ENCODE peak calls at places on chromosomes 5 and 9, in six cellular contexts. A, N, D, L, W and O are unnamed samples.
A peak's percentile ranks its signal among the peaks of the same experiment; 100 is the strongest.

GRCh38 chr9:127706836-127707241 is at the start of gene CFAP157:
- DNase-seq in D (no peak), W (no peak), N (no peak), L (no peak), A (peak; percentile 72), O (no peak)

GRCh38 chr5:38515648-38516047 is 40.8 kb downstream of the LIFR start:
- DNase-seq in D (no peak), L (no peak), W (no peak), A (no peak), N (peak; percentile 47), O (peak; percentile 40)

GRCh38 chr5:113217619-113218184 is 217.1 kb downstream of the TSSK1B start:
- DNase-seq in N (no peak), A (no peak), L (no peak), D (no peak), W (no peak), O (peak; percentile 55)

GRCh38 chr5:151787817-151788216 is 16.1 kb downstream of the G3BP1 start:
- DNase-seq in D (no peak), L (no peak), A (no peak), N (no peak), W (no peak), O (no peak)

GRCh38 chr5:113682497-113683136 is 169.1 kb downstream of the YTHDC2 start:
- DNase-seq in D (peak; percentile 12), N (peak; percentile 8), A (peak; percentile 34), L (no peak), W (no peak), O (peak; percentile 29)

GRCh38 chr9:107712390-107712789 is 222.8 kb upstream of the KLF4 start:
- DNase-seq in W (no peak), D (no peak), N (peak; percentile 76), L (peak; percentile 29), A (no peak), O (peak; percentile 52)

GRCh38 chr9:21674894-21675293 is 127.5 kb upstream of the MTAP start:
- DNase-seq in A (no peak), N (peak; percentile 61), D (no peak), L (no peak), W (no peak), O (no peak)

GRCh38 chr5:170986598-170986997 is 124.8 kb downstream of the RANBP17 start:
- DNase-seq in W (no peak), D (no peak), A (no peak), L (no peak), N (peak; percentile 42), O (peak; percentile 33)

GRCh38 chr9:111297061-111297824 is 32.8 kb downstream of the OR2K2 start:
- DNase-seq in N (peak; percentile 20), A (no peak), W (no peak), D (no peak), L (no peak), O (peak; percentile 18)

GRCh38 chr9:37429441-37430285 is 7.2 kb downstream of the GRHPR start:
- DNase-seq in D (no peak), A (no peak), W (no peak), L (no peak), N (no peak), O (no peak)

GRCh38 chr9:104286792-104287191 is 192.7 kb downstream of the SMC2 start:
- DNase-seq in D (no peak), W (no peak), N (no peak), L (no peak), A (no peak), O (no peak)

GRCh38 chr9:136849960-136850865 is 1.0 kb downstream of the PHPT1 start:
- DNase-seq in W (no peak), L (no peak), D (peak; percentile 46), A (no peak), N (no peak), O (no peak)

GRCh38 chr9:37033753-37034319 is at the start of gene PAX5:
- DNase-seq in A (no peak), L (no peak), W (no peak), D (no peak), N (no peak), O (no peak)

GRCh38 chr5:39399135-39400036 is 25.4 kb downstream of the DAB2 start:
- DNase-seq in A (no peak), N (peak; percentile 98), L (peak; percentile 70), D (no peak), W (no peak), O (peak; percentile 98)

GRCh38 chr9:3150030-3150429 is 306.1 kb upstream of the PUM3 start:
- DNase-seq in W (no peak), D (no peak), N (no peak), L (no peak), A (no peak), O (no peak)

GRCh38 chr5:68067353-68067752 is 148.2 kb upstream of the PIK3R1 start:
- DNase-seq in W (no peak), D (no peak), A (no peak), N (no peak), L (no peak), O (no peak)

GRCh38 chr5:132210944-132211343 is 16.7 kb downstream of the P4HA2 start:
- DNase-seq in L (no peak), A (no peak), N (no peak), D (no peak), W (no peak), O (no peak)

GRCh38 chr9:86721843-86722705 is 225.2 kb downstream of the GAS1 start:
- DNase-seq in L (peak; percentile 35), A (no peak), W (no peak), D (no peak), N (peak; percentile 93), O (peak; percentile 27)

GRCh38 chr5:52520171-52520570 is 267.5 kb upstream of the ITGA1 start:
- DNase-seq in N (no peak), D (no peak), W (no peak), L (no peak), A (no peak), O (no peak)
- H2AFZ ChIP-seq in N (no peak overlapping the region), D (no peak overlapping the region), W (no peak overlapping the region), L (no peak overlapping the region), A (no peak overlapping the region), O (no peak overlapping the region)

GRCh38 chr5:154403776-154404387 is 41.9 kb upstream of the SAP30L start:
- DNase-seq in A (no peak), W (no peak), L (no peak), D (no peak), N (no peak), O (peak; percentile 15)

GRCh38 chr5:154406231-154406630 is 39.6 kb upstream of the SAP30L start:
- DNase-seq in W (no peak), D (no peak), L (no peak), N (no peak), A (no peak), O (no peak)

GRCh38 chr5:154403234-154403633 is 42.6 kb upstream of the SAP30L start:
- DNase-seq in W (no peak), D (no peak), L (no peak), N (peak; percentile 32), A (no peak), O (no peak)

GRCh38 chr5:154406826-154407225 is 39.0 kb upstream of the SAP30L start:
- DNase-seq in N (peak; percentile 57), A (no peak), D (no peak), L (no peak), W (no peak), O (peak; percentile 21)

GRCh38 chr5:154405078-154405792 is 40.6 kb upstream of the SAP30L start:
- DNase-seq in A (peak; percentile 87), L (peak; percentile 67), N (peak; percentile 68), D (peak; percentile 69), W (peak; percentile 60), O (peak; percentile 77)
- H3K4ac ChIP-seq in A (no peak overlapping the region), L (no peak overlapping the region), N (peak overlapping the region; percentile 90), D (no peak overlapping the region), W (no peak overlapping the region), O (peak overlapping the region; percentile 63)

GRCh38 chr9:98986866-98987653 is 43.4 kb downstream of the COL15A1 start:
- DNase-seq in D (no peak), N (no peak), W (no peak), A (peak; percentile 10), L (no peak), O (no peak)
- H2AFZ ChIP-seq in D (no peak overlapping the region), N (no peak overlapping the region), W (no peak overlapping the region), A (no peak overlapping the region), L (peak overlapping the region; percentile 58), O (no peak overlapping the region)

GRCh38 chr9:92807031-92807756 is 42.6 kb upstream of the BICD2 start:
- DNase-seq in D (no peak), N (no peak), A (peak; percentile 41), L (no peak), W (no peak), O (no peak)
- H3K4ac ChIP-seq in D (no peak overlapping the region), N (no peak overlapping the region), A (no peak overlapping the region), L (no peak overlapping the region), W (no peak overlapping the region), O (no peak overlapping the region)

GRCh38 chr5:53006920-53007890 is 18.1 kb downstream of the ITGA2 start:
- DNase-seq in L (no peak), A (no peak), W (no peak), D (no peak), N (no peak), O (peak; percentile 54)
- H2AFZ ChIP-seq in L (no peak overlapping the region), A (no peak overlapping the region), W (no peak overlapping the region), D (no peak overlapping the region), N (no peak overlapping the region), O (no peak overlapping the region)

DNA sequence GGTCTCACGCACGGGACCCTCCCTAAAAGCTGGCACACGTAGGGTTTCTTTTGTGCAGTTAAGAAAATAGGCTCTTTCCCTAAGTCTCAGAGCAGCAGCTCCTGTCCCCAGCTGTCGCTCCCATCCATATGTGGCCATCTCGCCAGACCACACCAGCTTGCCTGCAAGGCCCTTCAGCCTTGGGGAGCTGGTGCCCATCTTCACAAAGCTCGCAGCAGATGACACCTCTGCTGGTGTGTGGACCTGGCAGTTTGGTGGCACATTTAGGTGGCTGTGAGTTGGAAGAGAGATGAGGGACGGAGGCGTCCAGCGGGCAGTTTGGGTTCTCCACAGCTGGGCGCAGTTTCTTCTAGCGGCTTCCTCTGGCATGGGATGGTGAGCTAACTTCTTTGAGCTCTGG is 239.0 kb downstream of the FANCC start:
- DNase-seq in W (no peak), N (no peak), L (no peak), D (no peak), A (no peak), O (no peak)
- H3K4ac ChIP-seq in W (peak overlapping the region; percentile 28), N (peak overlapping the region; percentile 34), L (no peak overlapping the region), D (no peak overlapping the region), A (no peak overlapping the region), O (no peak overlapping the region)

DNA sequence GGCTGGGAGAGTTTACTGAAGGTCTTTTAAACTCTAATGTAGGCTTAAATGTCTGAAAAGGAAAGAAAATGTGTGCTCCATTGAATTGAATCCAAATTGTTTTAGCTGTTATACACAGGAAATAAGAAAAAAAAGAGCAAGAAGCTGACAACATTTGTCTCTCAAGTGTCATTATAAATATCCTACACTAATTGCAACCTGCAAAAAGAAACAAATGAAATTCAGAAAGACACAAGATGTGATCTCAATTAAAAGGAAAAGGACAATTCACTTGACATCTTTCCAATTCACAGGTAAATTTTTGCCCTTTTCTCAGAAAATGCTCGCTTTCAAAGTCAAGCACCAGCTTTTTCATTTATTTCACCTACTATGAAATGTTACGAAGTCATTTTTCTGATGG is 381.2 kb upstream of the CDH18 start:
- DNase-seq in A (no peak), N (no peak), D (no peak), L (no peak), W (no peak), O (no peak)
- H2AFZ ChIP-seq in A (no peak overlapping the region), N (no peak overlapping the region), D (no peak overlapping the region), L (no peak overlapping the region), W (no peak overlapping the region), O (no peak overlapping the region)

GRCh38 chr5:56288880-56289601 is 55.9 kb upstream of the ANKRD55 start:
- DNase-seq in A (no peak), D (no peak), W (no peak), N (no peak), L (no peak), O (no peak)
- H3K4ac ChIP-seq in A (no peak overlapping the region), D (no peak overlapping the region), W (no peak overlapping the region), N (peak overlapping the region; percentile 84), L (no peak overlapping the region), O (no peak overlapping the region)